ENCODE peak calls at places on chromosomes 3 and 15, in four cellular contexts. One of them, this sample, is unnamed.

GRCh38 chr3:186365202-186365974 is 3.4 kb upstream of the DGKG start:
- DNase-seq in A549: no peak
- DNase-seq in fibroblast of lung: peak; percentile 89
- DNase-seq in nephron progenitor cell: no peak
- DNase-seq in this sample: no peak

GRCh38 chr15:66919421-66919820 is 146.0 kb upstream of the SMAD3 start:
- DNase-seq in nephron progenitor cell: no peak
- DNase-seq in A549: no peak
- DNase-seq in fibroblast of lung: peak; percentile 46
- DNase-seq in this sample: no peak

GRCh38 chr3:44252332-44252731 is 10.6 kb downstream of the TOPAZ1 start:
- DNase-seq in fibroblast of lung: no peak
- DNase-seq in A549: no peak
- DNase-seq in nephron progenitor cell: no peak
- DNase-seq in this sample: no peak

GRCh38 chr3:42547401-42547945 is 34.3 kb downstream of the SEC22C start:
- DNase-seq in fibroblast of lung: peak; percentile 36
- DNase-seq in A549: peak; percentile 55
- DNase-seq in nephron progenitor cell: peak; percentile 80
- DNase-seq in this sample: peak; percentile 85

GRCh38 chr3:175273573-175273972 is 414.4 kb downstream of the NAALADL2 start:
- DNase-seq in nephron progenitor cell: no peak
- DNase-seq in A549: no peak
- DNase-seq in fibroblast of lung: no peak
- DNase-seq in this sample: no peak

GRCh38 chr15:68268405-68268804 is 9.1 kb upstream of the FEM1B start:
- DNase-seq in fibroblast of lung: no peak
- DNase-seq in A549: no peak
- DNase-seq in nephron progenitor cell: no peak
- DNase-seq in this sample: no peak

GRCh38 chr3:104909721-104910120 is 457.0 kb upstream of the ALCAM start:
- DNase-seq in nephron progenitor cell: no peak
- DNase-seq in fibroblast of lung: no peak
- DNase-seq in A549: no peak
- DNase-seq in this sample: no peak

GRCh38 chr3:1195922-1196321 is 103.1 kb downstream of the CNTN6 start:
- DNase-seq in fibroblast of lung: peak; percentile 88
- DNase-seq in nephron progenitor cell: no peak
- DNase-seq in A549: no peak
- DNase-seq in this sample: no peak

GRCh38 chr15:43133429-43134156 is at the start of gene TMEM62:
- DNase-seq in A549: peak; percentile 68
- DNase-seq in nephron progenitor cell: peak; percentile 76
- DNase-seq in fibroblast of lung: peak; percentile 60
- DNase-seq in this sample: peak; percentile 79

GRCh38 chr3:107988464-107989156 is 102.2 kb downstream of the CD47 start:
- DNase-seq in A549: peak; percentile 35
- DNase-seq in nephron progenitor cell: no peak
- DNase-seq in fibroblast of lung: peak; percentile 59
- DNase-seq in this sample: no peak

GRCh38 chr15:85031086-85031943 is 49.7 kb downstream of the PDE8A start:
- DNase-seq in A549: no peak
- DNase-seq in nephron progenitor cell: no peak
- DNase-seq in fibroblast of lung: no peak
- DNase-seq in this sample: no peak

GRCh38 chr15:100891316-100892012 is 11.8 kb downstream of the ALDH1A3 start:
- DNase-seq in fibroblast of lung: peak; percentile 22
- DNase-seq in nephron progenitor cell: peak; percentile 58
- DNase-seq in A549: no peak
- DNase-seq in this sample: peak; percentile 36

GRCh38 chr3:37993811-37994638 is 3.4 kb downstream of the VILL start:
- DNase-seq in nephron progenitor cell: peak; percentile 52
- DNase-seq in A549: no peak
- DNase-seq in fibroblast of lung: peak; percentile 83
- DNase-seq in this sample: peak; percentile 50

GRCh38 chr3:48088749-48089466 is 72.7 kb upstream of the MAP4 start:
- DNase-seq in fibroblast of lung: peak; percentile 98
- DNase-seq in A549: peak; percentile 96
- DNase-seq in nephron progenitor cell: peak; percentile 97
- DNase-seq in this sample: peak; percentile 98
- TF ChIP-seq CTCF in fibroblast of lung: no peak
- TF ChIP-seq CTCF in A549: no peak
- TF ChIP-seq CTCF in nephron progenitor cell: no peak
- TF ChIP-seq CTCF in this sample: no peak

GRCh38 chr3:153165211-153165815 is 3.3 kb downstream of the RAP2B start:
- DNase-seq in A549: no peak
- DNase-seq in fibroblast of lung: peak; percentile 12
- DNase-seq in nephron progenitor cell: no peak
- DNase-seq in this sample: no peak
- TF ChIP-seq CTCF in A549: peak; percentile 45
- TF ChIP-seq CTCF in fibroblast of lung: no peak
- TF ChIP-seq CTCF in nephron progenitor cell: peak; percentile 25
- TF ChIP-seq CTCF in this sample: peak; percentile 17

DNA sequence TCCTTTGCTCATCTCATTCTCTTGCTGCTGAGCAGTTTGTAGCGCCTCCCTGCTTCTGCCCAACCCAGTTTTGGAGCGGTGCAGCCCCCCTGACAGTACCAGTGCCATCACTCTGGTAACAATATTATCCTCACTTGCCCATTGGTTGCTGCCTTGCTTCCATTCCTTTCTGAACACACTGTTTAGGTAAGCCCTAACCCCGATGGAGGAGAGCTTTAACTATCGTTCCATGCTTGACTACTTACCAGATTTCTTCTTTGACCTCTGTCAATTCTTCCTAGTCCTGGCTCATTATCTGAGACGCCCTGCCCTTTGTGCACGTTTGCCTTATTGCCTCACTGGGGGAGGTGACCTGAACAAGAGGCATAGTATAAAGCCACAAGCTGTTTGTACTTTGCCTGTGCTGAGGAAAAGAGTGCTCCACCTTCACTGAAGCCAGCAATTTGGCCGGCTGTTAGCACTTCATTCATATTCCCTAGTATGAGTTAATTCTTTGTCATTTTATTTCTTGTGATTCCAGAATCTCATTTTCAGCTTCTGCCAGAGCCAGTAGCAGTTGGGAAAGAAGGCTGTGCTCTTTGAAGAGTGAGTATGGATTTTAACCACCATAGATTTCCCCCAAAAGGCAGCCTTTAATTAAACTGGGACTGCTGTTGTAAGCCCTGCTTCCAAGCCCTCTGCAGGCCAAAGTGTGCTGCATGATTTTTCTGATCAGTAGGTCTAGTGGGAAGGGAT is 11.9 kb downstream of the ABHD6 start:
- DNase-seq in nephron progenitor cell: peak; percentile 16
- DNase-seq in fibroblast of lung: no peak
- DNase-seq in A549: no peak
- DNase-seq in this sample: no peak
- TF ChIP-seq CTCF in nephron progenitor cell: peak; percentile 24
- TF ChIP-seq CTCF in fibroblast of lung: no peak
- TF ChIP-seq CTCF in A549: no peak
- TF ChIP-seq CTCF in this sample: no peak

GRCh38 chr3:51974963-51975856 is at the start of gene ABHD14A:
- DNase-seq in nephron progenitor cell: peak; percentile 75
- DNase-seq in A549: peak; percentile 55
- DNase-seq in fibroblast of lung: peak; percentile 52
- DNase-seq in this sample: peak; percentile 65

GRCh38 chr3:51978143-51978502 is 3.3 kb downstream of the ABHD14A start:
- DNase-seq in nephron progenitor cell: no peak
- DNase-seq in A549: no peak
- DNase-seq in fibroblast of lung: no peak
- DNase-seq in this sample: no peak

GRCh38 chr3:51977449-51978142 is 2.7 kb downstream of the ABHD14A start:
- DNase-seq in fibroblast of lung: no peak
- DNase-seq in nephron progenitor cell: no peak
- DNase-seq in A549: no peak
- DNase-seq in this sample: no peak

GRCh38 chr3:51974277-51974962 is 444 bp upstream of the ABHD14A start:
- DNase-seq in A549: no peak
- DNase-seq in nephron progenitor cell: no peak
- DNase-seq in fibroblast of lung: no peak
- DNase-seq in this sample: no peak

GRCh38 chr3:51975857-51976549 is 1.1 kb downstream of the ABHD14A start:
- DNase-seq in nephron progenitor cell: peak; percentile 84
- DNase-seq in fibroblast of lung: peak; percentile 73
- DNase-seq in A549: no peak
- DNase-seq in this sample: peak; percentile 82
- TF ChIP-seq CTCF in nephron progenitor cell: peak; percentile 17
- TF ChIP-seq CTCF in fibroblast of lung: peak; percentile 9
- TF ChIP-seq CTCF in A549: no peak
- TF ChIP-seq CTCF in this sample: no peak

This sample was measured in glutamatergic neuron.